ENCODE peak calls at places on chromosomes 4 and X, in ten cellular contexts. U is cardiac muscle cell, W is ovary, X is WTC11, H is AG04449, A is MM.1S, D is fibroblast of lung, L is osteocyte, P is DND-41, B is endothelial cell. K is an unnamed sample.

GRCh38 chr4:25007608-25008007 is 23.1 kb downstream of the LGI2 start:
- DNase-seq in U (no peak), W (no peak), X (no peak), H (no peak), A (no peak), D (no peak), L (no peak), P (no peak), B (no peak), K (no peak)

GRCh38 chr4:52658671-52659015 is 458 bp downstream of the USP46 start:
- DNase-seq in U (no peak), W (peak; percentile 54), X (peak; percentile 28), H (no peak), A (no peak), D (no peak), L (no peak), P (peak; percentile 15), B (no peak), K (no peak)

GRCh38 chr4:153113061-153113837 is 91.0 kb upstream of the TRIM2 start:
- DNase-seq in U (peak; percentile 58), W (no peak), X (no peak), H (no peak), A (peak; percentile 51), D (no peak), L (peak; percentile 49), P (no peak), B (no peak), K (no peak)

GRCh38 chrX:31652651-31653050 is 580.8 kb upstream of the FTHL17 start:
- DNase-seq in U (no peak), W (no peak), X (no peak), H (no peak), A (no peak), D (no peak), L (no peak), P (no peak), B (no peak), K (no peak)

GRCh38 chr4:71243434-71243833 is 95.4 kb upstream of the SLC4A4 start:
- DNase-seq in U (no peak), W (no peak), X (no peak), H (no peak), A (no peak), D (no peak), L (no peak), P (no peak), B (no peak), K (no peak)

GRCh38 chr4:16225139-16225538 is 1.1 kb downstream of the TAPT1 start:
- DNase-seq in U (peak; percentile 47), W (no peak), X (no peak), H (no peak), A (peak; percentile 42), D (peak; percentile 55), L (no peak), P (no peak), B (no peak), K (no peak)

GRCh38 chr4:152258391-152258790 is 277.5 kb downstream of the FBXW7 start:
- DNase-seq in U (no peak), W (no peak), X (no peak), H (no peak), A (no peak), D (no peak), L (no peak), P (peak; percentile 86), B (no peak), K (no peak)

GRCh38 chr4:85398276-85398675 is 76.7 kb upstream of the ARHGAP24 start:
- DNase-seq in U (peak; percentile 83), W (no peak), X (no peak), H (no peak), A (no peak), D (peak; percentile 2), L (no peak), P (no peak), B (no peak), K (no peak)

GRCh38 chr4:56958111-56958517 is 19.3 kb downstream of the NOA1 start:
- DNase-seq in U (peak; percentile 99), W (peak; percentile 69), X (no peak), H (peak; percentile 84), A (no peak), D (peak; percentile 99), L (peak; percentile 64), P (no peak), B (no peak), K (peak; percentile 97)

DNA sequence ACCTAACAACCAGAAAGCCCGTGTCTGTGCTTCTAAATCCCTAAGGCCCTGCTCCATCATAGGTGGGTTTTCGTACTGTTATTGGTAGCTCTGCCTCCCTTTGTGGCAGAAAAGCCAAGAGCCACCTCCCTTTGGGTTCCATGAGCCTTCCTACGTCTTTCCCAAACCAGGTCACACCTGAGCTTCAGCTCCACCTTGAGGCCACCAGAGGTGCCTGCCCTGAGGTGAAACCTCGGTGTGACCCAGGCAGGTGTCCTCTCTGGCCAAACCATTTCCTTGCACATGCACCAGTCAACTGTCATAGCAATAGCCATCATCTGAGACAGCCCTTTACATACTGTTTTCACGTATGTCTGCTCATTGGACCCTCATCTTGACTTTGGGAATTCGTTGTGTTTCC is 188.0 kb upstream of the RBPJ start:
- DNase-seq in U (no peak), W (no peak), X (peak; percentile 38), H (no peak), A (no peak), D (no peak), L (no peak), P (no peak), B (no peak), K (no peak)
- TF ChIP-seq CTCF in U (no peak), W (no peak), X (no peak), H (no peak), A (no peak), D (no peak), L (no peak), P (no peak), B (no peak), K (no peak)

GRCh38 chr4:173360587-173361221 is 10.1 kb upstream of the SAP30 start:
- DNase-seq in U (peak; percentile 39), W (no peak), X (no peak), H (no peak), A (peak; percentile 18), D (peak; percentile 34), L (no peak), P (no peak), B (no peak), K (no peak)
- TF ChIP-seq CTCF in U (peak; percentile 48), W (no peak), X (no peak), H (peak; percentile 26), A (peak; percentile 33), D (peak; percentile 23), L (peak; percentile 58), P (peak; percentile 41), B (no peak), K (peak; percentile 39)

DNA sequence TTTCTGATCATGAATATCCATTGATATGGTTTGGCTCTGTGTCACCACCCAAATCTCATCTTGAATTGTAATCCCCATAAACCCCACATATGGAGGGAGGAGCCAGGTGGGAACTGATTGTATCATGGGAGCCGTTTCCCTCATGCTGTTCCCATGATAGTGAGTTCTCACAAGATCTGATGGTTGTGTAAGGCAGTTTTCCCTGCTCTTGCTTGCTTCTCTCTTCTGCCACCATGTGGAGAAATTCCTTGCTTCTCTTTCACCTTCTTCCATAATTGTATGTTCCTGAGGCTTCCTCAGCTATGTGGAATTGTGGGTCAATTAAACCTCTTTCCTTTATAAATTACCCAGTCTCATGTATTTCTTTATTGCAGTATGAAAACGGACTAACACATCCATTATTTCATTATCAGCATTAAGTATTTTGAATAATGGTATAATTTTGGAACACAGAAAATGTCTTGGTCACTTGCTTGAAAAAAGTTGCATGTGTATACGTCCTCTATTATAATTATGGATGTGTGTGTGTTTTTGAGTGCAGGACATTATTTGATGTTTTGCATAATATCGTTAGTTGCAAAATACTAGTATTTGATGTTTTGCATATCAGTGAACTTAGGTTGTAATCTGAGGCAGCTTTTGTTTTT is 334.6 kb downstream of the PCDH10 start:
- DNase-seq in U (peak; percentile 73), W (no peak), X (no peak), H (no peak), A (no peak), D (peak; percentile 60), L (no peak), P (no peak), B (peak; percentile 17), K (no peak)
- TF ChIP-seq CTCF in U (peak; percentile 58), W (no peak), X (no peak), H (peak; percentile 31), A (peak; percentile 22), D (no peak), L (peak; percentile 71), P (peak; percentile 47), B (no peak), K (no peak)

GRCh38 chrX:7170903-7171302 is 22.9 kb upstream of the PUDP start:
- DNase-seq in U (peak; percentile 13), W (no peak), X (peak; percentile 37), H (no peak), A (no peak), D (peak; percentile 5), L (no peak), P (peak; percentile 29), B (peak; percentile 15), K (no peak)
- TF ChIP-seq CTCF in U (no peak), W (no peak), X (peak; percentile 44), H (no peak), A (peak; percentile 26), D (no peak), L (peak; percentile 32), P (peak; percentile 53), B (peak; percentile 47), K (peak; percentile 11)

GRCh38 chr4:189802884-189803283 is 137.8 kb upstream of the FRG1 start:
- DNase-seq in U (no peak), W (no peak), X (peak; percentile 20), H (no peak), A (no peak), D (no peak), L (no peak), P (no peak), B (peak; percentile 9), K (no peak)
- TF ChIP-seq CTCF in U (no peak), W (no peak), X (peak; percentile 27), H (no peak), A (no peak), D (no peak), L (no peak), P (peak; percentile 24), B (no peak), K (no peak)

GRCh38 chr4:182835006-182835740 is 82.0 kb downstream of the DCTD start:
- DNase-seq in U (no peak), W (no peak), X (peak; percentile 47), H (no peak), A (no peak), D (no peak), L (no peak), P (no peak), B (no peak), K (no peak)
- TF ChIP-seq CTCF in U (no peak), W (no peak), X (no peak), H (no peak), A (no peak), D (no peak), L (no peak), P (no peak), B (no peak), K (no peak)

DNA sequence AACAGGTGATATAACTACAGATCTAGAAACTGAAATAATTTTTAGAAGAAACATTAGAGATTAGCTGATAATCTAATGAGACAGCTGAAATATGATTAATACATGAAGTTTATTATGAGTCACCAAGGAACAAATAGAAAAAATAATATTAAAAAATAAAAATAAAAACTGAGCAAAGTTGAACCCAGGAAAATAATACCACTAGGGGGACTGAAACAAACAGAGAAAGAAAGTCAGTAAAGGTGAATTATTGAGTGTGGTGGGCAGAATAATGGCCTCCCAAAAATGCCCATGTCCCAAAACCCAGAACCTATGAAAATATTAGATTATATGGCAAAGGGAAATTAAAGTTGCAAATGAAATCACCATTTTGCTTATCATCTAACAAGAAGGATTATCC is 820.7 kb upstream of the INTU start:
- DNase-seq in U (no peak), W (no peak), X (no peak), H (no peak), A (no peak), D (no peak), L (no peak), P (no peak), B (no peak), K (no peak)
- TF ChIP-seq CTCF in U (no peak), W (no peak), X (no peak), H (no peak), A (no peak), D (no peak), L (no peak), P (no peak), B (peak; percentile 16), K (no peak)